ENCODE peak calls at places on chromosomes 7 and 10, in five cellular contexts. E is upper lobe of left lung, R is K562, X is GM12878, M is stomach. K is an unnamed sample.

GRCh38 chr10:130459851-130460490 is 323.8 kb downstream of the GLRX3 start:
- DNase-seq in E (no peak), R (no peak), X (no peak), M (no peak), K (no peak)

GRCh38 chr7:117094457-117094856 is 141.2 kb downstream of the ST7 start:
- DNase-seq in E (no peak), R (no peak), X (no peak), M (no peak), K (no peak)

GRCh38 chr10:128418819-128419218 is 292.6 kb upstream of the MKI67 start:
- DNase-seq in E (no peak), R (no peak), X (no peak), M (no peak), K (no peak)

GRCh38 chr7:108492742-108493141 is 33.2 kb downstream of the PNPLA8 start:
- DNase-seq in E (no peak), R (no peak), X (no peak), M (no peak), K (no peak)

GRCh38 chr7:68925241-68925640 is 673.0 kb upstream of the AUTS2 start:
- DNase-seq in E (no peak), R (no peak), X (no peak), M (no peak), K (no peak)

GRCh38 chr10:35554036-35554435 is 51.1 kb upstream of the GJD4 start:
- DNase-seq in E (no peak), R (no peak), X (no peak), M (no peak), K (no peak)

GRCh38 chr10:93462881-93463280 is 19.3 kb downstream of the MYOF start:
- DNase-seq in E (peak; percentile 86), R (no peak), X (peak; percentile 23), M (no peak), K (no peak)

GRCh38 chr10:127527891-127528290 is 21.2 kb upstream of the NPS start:
- DNase-seq in E (no peak), R (no peak), X (no peak), M (no peak), K (no peak)

GRCh38 chr7:22117222-22117621 is 171.5 kb upstream of the CDCA7L start:
- DNase-seq in E (no peak), R (no peak), X (no peak), M (no peak), K (no peak)

DNA sequence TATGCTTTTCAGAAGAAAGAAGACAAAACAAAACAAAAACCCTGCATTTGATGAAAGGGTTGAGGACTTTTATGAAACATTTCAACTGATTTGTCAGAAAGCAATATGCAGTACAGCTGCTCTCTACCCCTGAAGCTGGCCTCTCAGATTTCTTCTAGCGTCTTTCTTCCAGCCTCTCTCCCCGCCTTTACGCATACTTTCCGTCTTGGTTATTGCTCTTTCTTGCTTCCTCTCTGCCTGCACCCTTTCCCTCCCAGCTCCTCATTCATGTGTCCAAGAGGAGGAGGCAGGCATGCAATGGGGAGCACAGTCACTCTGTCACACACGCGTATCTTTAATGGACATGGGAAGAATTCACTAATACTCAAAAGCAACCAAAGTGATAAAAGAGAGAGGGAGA is 91.0 kb upstream of the COL1A2 start:
- DNase-seq in E (no peak), R (no peak), X (no peak), M (no peak), K (no peak)
- TF ChIP-seq EP300 in E (no peak), R (no peak), X (no peak), M (no peak), K (peak; percentile 66)

DNA sequence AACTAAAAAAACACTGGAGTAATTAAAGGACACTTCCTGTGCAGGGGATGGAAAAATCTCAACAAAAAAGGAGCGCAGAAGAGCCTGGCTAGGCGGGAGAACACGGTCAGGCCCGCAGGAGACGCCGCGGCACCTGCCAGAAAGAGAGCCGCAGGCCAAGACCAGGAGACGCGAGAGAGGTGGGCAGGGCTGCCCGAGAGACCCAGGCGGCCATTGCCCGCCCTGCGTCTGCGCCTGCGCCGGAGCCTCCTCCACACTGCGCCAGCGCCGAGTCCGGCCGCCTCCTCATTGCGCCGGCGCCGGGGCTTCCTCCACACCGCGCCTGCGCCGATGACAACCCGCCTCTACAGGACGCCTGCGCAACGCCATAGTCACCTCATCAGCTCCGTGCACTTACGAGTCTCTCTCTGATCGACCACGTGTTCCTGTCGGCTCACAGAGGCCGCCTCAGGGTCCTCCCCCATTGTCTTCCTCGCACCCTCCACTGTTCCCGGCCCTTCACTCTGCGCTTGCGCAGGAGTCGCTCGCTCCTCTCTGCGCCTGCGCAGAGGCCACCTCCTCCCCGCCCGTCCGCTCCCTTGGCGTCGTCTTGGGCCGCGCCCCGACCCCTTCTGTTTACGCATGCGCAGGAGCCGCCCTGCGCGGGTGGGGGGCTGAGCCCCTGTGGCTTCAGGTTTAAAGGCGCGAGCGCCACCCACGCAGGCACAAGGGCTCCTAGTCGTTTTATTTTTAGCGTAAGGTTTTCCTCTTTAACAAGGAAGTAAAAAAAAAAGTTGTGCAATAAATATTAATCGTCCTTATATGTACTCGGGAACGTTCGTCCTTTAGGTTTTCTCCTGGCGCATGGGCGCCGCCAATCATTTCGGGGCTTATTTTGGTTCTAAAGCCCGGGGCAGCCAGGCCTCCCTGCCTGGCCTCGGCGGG is 43.2 kb upstream of the FAM20C start:
- DNase-seq in E (peak; percentile 98), R (peak; percentile 100), X (peak; percentile 84), M (peak; percentile 98), K (peak; percentile 96)
- TF ChIP-seq POLR2A in E (peak; percentile 80), R (peak; percentile 87), X (peak; percentile 93), M (no peak), K (peak; percentile 57)

GRCh38 chr7:46004965-46005364 is 83.9 kb upstream of the IGFBP3 start:
- DNase-seq in E (no peak), R (no peak), X (no peak), M (no peak), K (no peak)
- H3K4me1 ChIP-seq in E (no peaks in the 10 kb centered on the region), R (no peaks in the 10 kb centered on the region), X (no peaks in the 10 kb centered on the region), M (no peaks in the 10 kb centered on the region), K (no peaks in the 10 kb centered on the region)

DNA sequence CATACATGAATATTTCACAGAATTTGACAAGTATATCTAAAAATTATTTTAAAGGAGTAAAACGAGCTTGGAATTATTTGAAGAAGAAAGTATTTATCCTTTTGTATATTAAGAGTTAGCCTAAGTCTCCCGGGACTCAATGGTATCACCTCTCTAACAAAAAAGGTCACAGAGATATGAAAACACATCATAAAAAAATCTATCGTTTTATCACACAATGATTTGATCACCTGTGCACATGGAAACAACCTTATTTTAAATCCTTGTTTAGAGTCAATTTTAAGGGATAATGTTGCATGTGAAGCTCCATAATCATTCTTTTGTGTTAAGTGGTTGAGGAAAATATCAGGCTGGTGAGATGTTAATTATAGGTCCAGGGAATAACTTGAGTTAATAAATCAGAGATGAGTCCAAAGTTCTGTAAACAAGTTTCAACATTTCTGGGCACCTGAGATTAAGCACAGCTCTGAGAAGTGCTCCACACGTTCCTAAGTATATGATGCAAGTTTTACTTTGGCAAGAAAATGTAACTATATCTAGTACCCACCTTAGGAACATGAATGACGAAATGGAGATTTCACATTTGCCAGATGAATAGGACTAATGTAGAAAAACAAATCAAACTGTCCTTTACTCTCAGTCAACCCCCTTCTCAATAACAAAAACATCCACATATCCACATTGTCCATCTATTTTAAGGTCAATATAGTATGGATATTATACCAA is 148.5 kb upstream of the AKR1E2 start:
- DNase-seq in E (no peak), R (no peak), X (no peak), M (no peak), K (no peak)
- TF ChIP-seq EP300 in E (no peak), R (no peak), X (no peak), M (no peak), K (peak; percentile 21)

GRCh38 chr10:79375321-79376077 is 28.2 kb downstream of the PPIF start:
- DNase-seq in E (peak; percentile 18), R (peak; percentile 57), X (no peak), M (no peak), K (no peak)

GRCh38 chr10:79372871-79373270 is 25.6 kb downstream of the PPIF start:
- DNase-seq in E (no peak), R (no peak), X (no peak), M (no peak), K (no peak)

GRCh38 chr10:79376078-79376628 is 28.9 kb downstream of the PPIF start:
- DNase-seq in E (no peak), R (no peak), X (no peak), M (no peak), K (no peak)

GRCh38 chr10:79376751-79377556 is 29.7 kb downstream of the PPIF start:
- DNase-seq in E (no peak), R (no peak), X (no peak), M (no peak), K (no peak)

DNA sequence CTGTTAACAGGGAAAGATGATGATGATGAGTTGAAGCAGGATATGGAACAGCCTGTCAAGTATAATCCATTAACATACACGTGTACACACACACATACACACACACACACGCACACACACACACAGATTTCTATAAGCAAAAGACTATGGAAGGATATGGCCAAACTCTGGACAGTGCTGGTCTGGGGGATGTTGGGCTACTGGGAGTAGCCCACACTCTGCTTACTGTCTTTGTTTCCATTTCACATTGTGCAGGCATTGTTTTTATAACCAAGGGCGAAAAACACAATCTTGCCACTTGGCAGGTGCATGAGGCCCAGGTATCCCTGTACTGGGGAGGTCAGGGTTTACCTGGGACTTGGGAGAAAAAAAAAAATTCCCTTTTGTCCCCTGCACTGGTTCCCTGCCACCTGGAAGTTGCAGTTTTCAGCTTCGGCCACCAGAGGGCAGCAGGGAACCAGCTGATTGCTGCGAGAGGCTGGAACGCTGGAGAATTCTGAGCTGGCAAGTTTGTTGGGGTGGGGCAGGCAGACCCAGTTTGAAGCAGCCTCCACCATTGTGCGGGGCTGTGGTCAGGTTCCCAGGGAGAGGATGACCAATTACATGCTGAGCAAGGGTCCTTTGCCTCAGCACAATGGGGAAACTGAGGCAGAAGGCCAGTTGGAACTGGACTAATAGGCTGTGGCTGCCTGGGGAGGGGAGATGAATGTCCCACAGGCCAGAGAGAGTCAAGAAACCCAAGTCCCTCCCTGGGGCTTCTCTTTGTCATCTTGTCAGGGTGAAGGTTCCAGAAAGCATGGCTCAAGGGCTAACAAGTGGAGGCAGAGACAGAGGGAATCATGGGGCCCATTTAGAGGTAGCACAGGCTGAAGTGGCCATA is 27.3 kb downstream of the PPIF start:
- DNase-seq in E (peak; percentile 83), R (peak; percentile 88), X (no peak), M (peak; percentile 89), K (peak; percentile 85)
- TF ChIP-seq POLR2A in E (no peak), R (no peak), X (no peak), M (no peak), K (no peak)

GRCh38 chr7:130887182-130888016 is 153.4 kb upstream of the KLF14 start:
- DNase-seq in E (no peak), R (no peak), X (no peak), M (no peak), K (no peak)
- H3K4me1 ChIP-seq in E (peaks cover 74% of the 10 kb centered on the region), R (peaks cover 6% of the 10 kb centered on the region), X (no peaks in the 10 kb centered on the region), M (peaks cover 44% of the 10 kb centered on the region), K (peaks cover 56% of the 10 kb centered on the region)

DNA sequence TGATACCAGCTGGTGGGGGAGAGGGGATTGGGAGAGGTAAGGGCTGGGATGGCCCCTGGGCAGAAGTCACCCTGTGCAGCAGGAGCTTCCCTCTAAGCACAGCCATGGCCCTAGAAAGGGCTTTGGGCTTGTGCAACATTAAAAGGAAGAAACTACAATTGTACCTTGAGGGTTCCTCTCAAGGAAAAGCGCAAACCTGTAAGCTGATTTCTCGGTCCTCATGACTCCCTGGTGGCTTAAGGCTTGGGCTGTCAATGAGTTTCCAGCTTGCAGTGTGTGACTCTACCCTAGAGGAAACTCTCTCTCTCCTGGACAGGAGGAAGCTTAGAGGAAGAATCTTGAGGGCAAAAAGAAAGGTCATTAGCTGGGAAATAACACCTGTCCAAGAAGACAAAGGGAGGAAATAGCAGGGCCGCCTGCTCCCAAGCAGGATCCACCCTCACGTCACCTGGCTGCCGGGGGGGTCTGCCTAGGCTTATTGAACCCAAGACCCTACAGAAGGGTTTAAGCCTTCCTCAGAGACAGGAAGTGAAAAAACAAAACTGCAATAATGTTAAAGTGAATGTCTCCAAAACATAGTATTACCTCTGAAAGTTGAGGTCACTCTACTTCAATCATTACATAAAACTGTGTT is 112.5 kb downstream of the WDR11 start:
- DNase-seq in E (peak; percentile 66), R (no peak), X (no peak), M (no peak), K (no peak)
- TF ChIP-seq EP300 in E (no peak), R (no peak), X (no peak), M (no peak), K (no peak)

GRCh38 chr7:74228951-74229900 is 19.4 kb downstream of the LAT2 start:
- DNase-seq in E (peak; percentile 51), R (no peak), X (no peak), M (no peak), K (no peak)
- TF ChIP-seq POLR2A in E (no peak), R (no peak), X (peak; percentile 78), M (no peak), K (no peak)